ENCODE peak calls at places on chromosomes 6 and 20, in six cellular contexts. U is HepG2, N is GM12891, A is GM12878, X is H1, F is K562. C is an unnamed sample.

GRCh38 chr20:56974499-56975250 is 291.8 kb downstream of the BMP7 start:
- DNase-seq in A (no peak), F (peak; percentile 41), X (peak; percentile 38), U (peak; percentile 48), N (no peak), C (no peak)

GRCh38 chr20:5030348-5031205 is 29.3 kb upstream of the SLC23A2 start:
- DNase-seq in N (no peak), U (no peak), X (no peak), F (no peak), A (no peak), C (no peak)

GRCh38 chr6:40387871-40388264 is 199.3 kb downstream of the LRFN2 start:
- DNase-seq in N (no peak), A (no peak), U (no peak), X (no peak), F (no peak), C (no peak)

GRCh38 chr6:15474196-15474595 is 188.6 kb downstream of the DTNBP1 start:
- DNase-seq in U (no peak), A (no peak), F (no peak), X (no peak), N (no peak), C (no peak)

GRCh38 chr6:116090251-116090650 is 10.4 kb upstream of the NT5DC1 start:
- DNase-seq in F (no peak), U (no peak), A (peak; percentile 74), X (no peak), N (no peak), C (no peak)

GRCh38 chr20:43983904-43984361 is 69.3 kb downstream of the TOX2 start:
- DNase-seq in N (no peak), F (no peak), U (no peak), A (no peak), X (no peak), C (no peak)

GRCh38 chr6:128271011-128271410 is 249.4 kb downstream of the PTPRK start:
- DNase-seq in F (no peak), X (no peak), N (no peak), A (no peak), U (no peak), C (no peak)

GRCh38 chr6:3822747-3823445 is 26.3 kb upstream of the FAM50B start:
- DNase-seq in F (no peak), X (no peak), N (no peak), A (no peak), U (no peak), C (no peak)

GRCh38 chr20:63529180-63529860 is 7.9 kb downstream of the PTK6 start:
- DNase-seq in A (no peak), U (no peak), X (no peak), F (peak; percentile 36), N (no peak), C (no peak)

GRCh38 chr6:12527339-12527738 is 189.2 kb upstream of the PHACTR1 start:
- DNase-seq in A (no peak), F (no peak), N (no peak), U (no peak), X (no peak), C (no peak)

GRCh38 chr6:121886223-121886830 is 450.9 kb downstream of the GJA1 start:
- DNase-seq in U (no peak), F (no peak), A (no peak), X (no peak), N (no peak), C (no peak)

GRCh38 chr6:150606258-150607043 is 6.8 kb downstream of the PLEKHG1 start:
- DNase-seq in A (no peak), U (no peak), F (no peak), N (no peak), X (no peak), C (no peak)

GRCh38 chr6:42532038-42532669 is 31.7 kb upstream of the UBR2 start:
- DNase-seq in A (no peak), U (peak; percentile 64), F (peak; percentile 80), N (no peak), X (no peak), C (peak; percentile 30)

GRCh38 chr6:97129111-97129510 is 153.9 kb downstream of the MMS22L start:
- DNase-seq in A (no peak), N (no peak), X (no peak), F (no peak), U (no peak), C (no peak)

GRCh38 chr6:11847515-11848244 is 69.1 kb upstream of the ADTRP start:
- DNase-seq in F (no peak), A (no peak), X (no peak), U (no peak), N (no peak), C (no peak)

GRCh38 chr6:168778201-168778600 is 337.2 kb downstream of the SMOC2 start:
- DNase-seq in A (no peak), F (no peak), X (no peak), U (no peak), N (no peak), C (no peak)

GRCh38 chr6:48135352-48136084 is 24.5 kb upstream of the PTCHD4 start:
- DNase-seq in N (no peak), F (no peak), A (no peak), U (no peak), X (no peak), C (no peak)

GRCh38 chr6:170180671-170181337 is 110.1 kb downstream of the DLL1 start:
- DNase-seq in N (no peak), X (no peak), A (no peak), U (no peak), F (no peak), C (no peak)

GRCh38 chr6:79079425-79080130 is 1.5 kb upstream of the PHIP start:
- DNase-seq in F (no peak), N (no peak), X (no peak), A (no peak), U (no peak), C (no peak)

GRCh38 chr20:34332262-34332920 is 29.2 kb upstream of the AHCY start:
- DNase-seq in U (no peak), A (no peak), N (no peak), F (no peak), X (no peak), C (no peak)

GRCh38 chr6:10720229-10720959 is 2.5 kb upstream of the TMEM14C start:
- DNase-seq in F (no peak), X (no peak), N (peak; percentile 37), U (peak; percentile 24), A (no peak), C (peak; percentile 19)

GRCh38 chr6:137291441-137291840 is 72.3 kb upstream of the IFNGR1 start:
- DNase-seq in A (no peak), U (no peak), X (no peak), F (no peak), N (no peak), C (no peak)

GRCh38 chr6:35583893-35584688 is 71.4 kb upstream of the TULP1 start:
- DNase-seq in N (no peak), X (peak; percentile 23), F (peak; percentile 39), U (peak; percentile 78), A (peak; percentile 37), C (no peak)

GRCh38 chr6:165776699-165777098 is 113.7 kb upstream of the PDE10A start:
- DNase-seq in A (no peak), X (no peak), N (no peak), U (no peak), F (no peak), C (no peak)

GRCh38 chr6:4055420-4056041 is 23.4 kb downstream of the FAM217A start:
- DNase-seq in A (no peak), X (no peak), N (no peak), U (peak; percentile 68), F (peak; percentile 39), C (no peak)

GRCh38 chr6:72350256-72350875 is 271.5 kb upstream of the KCNQ5 start:
- DNase-seq in N (no peak), A (no peak), F (no peak), U (no peak), X (no peak), C (no peak)

GRCh38 chr20:24743641-24744040 is 205.4 kb upstream of the CST7 start:
- DNase-seq in X (no peak), U (no peak), A (no peak), N (no peak), F (no peak), C (no peak)
- TF ChIP-seq TAF1 in X (no peak), U (no peak), A (no peak), N (no peak), F (no peak), C (no peak)

GRCh38 chr6:17599885-17600526 is at the start of gene FAM8A1:
- DNase-seq in N (peak; percentile 84), U (peak; percentile 91), X (peak; percentile 90), F (peak; percentile 98), A (peak; percentile 66), C (peak; percentile 82)
- TF ChIP-seq POLR2A in N (peak; percentile 49), U (peak; percentile 88), X (peak; percentile 76), F (peak; percentile 90), A (peak; percentile 76), C (no peak)

GRCh38 chr6:104623052-104623690 is 236.5 kb downstream of the HACE1 start:
- DNase-seq in A (no peak), F (no peak), N (no peak), U (no peak), X (no peak), C (no peak)
- TF ChIP-seq TAF1 in A (no peak), F (no peak), N (no peak), U (no peak), X (no peak), C (no peak)

GRCh38 chr6:33200234-33201146 is at the start of the genes RXRB and SLC39A7:
- DNase-seq in N (peak; percentile 90), X (peak; percentile 98), F (peak; percentile 88), A (peak; percentile 99), U (peak; percentile 100), C (peak; percentile 95)
- TF ChIP-seq POLR2A in N (peak; percentile 93), X (no peak), F (peak; percentile 99), A (peak; percentile 95), U (peak; percentile 90), C (peak; percentile 93)

GRCh38 chr20:51220293-51220706 is 197.4 kb upstream of the KCNG1 start:
- DNase-seq in A (no peak), X (no peak), N (peak; percentile 38), U (peak; percentile 23), F (peak; percentile 75), C (peak; percentile 36)
- TF ChIP-seq TAF1 in A (no peak), X (no peak), N (no peak), U (no peak), F (no peak), C (no peak)

DNA sequence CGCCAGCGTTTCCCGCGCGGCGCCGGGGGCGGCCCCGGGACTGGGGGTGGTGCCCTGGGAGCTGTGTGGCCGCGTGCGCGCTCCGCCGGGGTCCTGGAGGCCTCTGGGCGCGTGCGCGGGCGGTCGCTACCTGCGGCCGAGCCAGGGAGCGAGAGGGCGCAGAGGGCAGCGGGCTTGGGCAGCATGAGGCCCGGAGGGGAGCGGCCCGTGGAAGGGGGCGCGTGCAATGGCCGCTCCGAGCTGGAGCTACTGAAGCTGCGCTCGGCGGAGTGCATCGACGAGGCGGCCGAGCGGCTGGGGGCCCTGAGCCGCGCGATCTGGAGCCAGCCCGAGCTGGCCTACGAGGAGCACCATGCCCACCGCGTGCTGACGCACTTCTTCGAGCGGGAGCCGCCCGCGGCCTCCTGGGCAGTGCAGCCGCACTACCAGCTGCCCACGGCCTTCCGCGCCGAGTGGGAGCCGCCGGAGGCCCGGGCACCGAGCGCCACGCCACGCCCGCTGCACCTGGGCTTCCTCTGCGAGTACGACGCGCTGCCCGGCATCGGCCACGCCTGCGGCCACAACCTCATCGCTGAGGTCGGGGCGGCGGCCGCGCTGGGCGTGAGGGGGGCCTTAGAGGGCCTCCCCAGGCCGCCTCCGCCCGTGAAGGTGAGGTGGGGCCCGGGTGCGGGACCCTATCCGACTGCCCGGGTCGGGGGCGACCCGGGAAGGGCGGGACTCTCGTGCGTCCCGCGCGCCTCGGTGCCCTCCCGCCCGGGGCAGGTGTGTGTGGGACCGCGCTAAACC is at the start of gene PM20D2:
- DNase-seq in N (peak; percentile 73), A (no peak), U (peak; percentile 58), F (peak; percentile 68), X (no peak), C (peak; percentile 70)
- TF ChIP-seq POLR2A in N (no peak), A (peak; percentile 86), U (peak; percentile 64), F (no peak), X (no peak), C (peak; percentile 67)

GRCh38 chr20:23583526-23583925 is 15.2 kb upstream of the CST9L start:
- DNase-seq in U (no peak), X (no peak), F (no peak), A (no peak), N (no peak), C (no peak)
- TF ChIP-seq TAF1 in U (no peak), X (no peak), F (no peak), A (no peak), N (no peak), C (no peak)

C was measured in GM12892.